ENCODE peak calls at places on chromosomes 5 and 9, in eight cellular contexts. J is NCI-H187; B is sigmoid colon; V is mesendoderm; X is substantia nigra; R is left ventricle myocardium inferior; H is stimulated activated CD8-positive, alpha-beta memory T cell treated with anti-CD3 and anti-CD28 coated beads, Interleukin-4, amount 100 ng/mL, for 24 hours; L is HEK293T. K is an unnamed sample.

GRCh38 chr5:132744659-132745058 is 2.6 kb upstream of the CCNI2 start:
- DNase-seq in J (no peak), B (no peak), V (no peak), X (no peak), R (no peak), H (no peak), L (no peak), K (no peak)

GRCh38 chr9:91495450-91495849 is 71.8 kb upstream of the NFIL3 start:
- DNase-seq in J (no peak), B (no peak), V (no peak), X (no peak), R (no peak), H (no peak), L (no peak), K (peak)

GRCh38 chr5:67358186-67358585 is 161.6 kb upstream of the CD180 start:
- DNase-seq in J (no peak), B (no peak), V (no peak), X (no peak), R (no peak), H (no peak), L (no peak), K (no peak)

GRCh38 chr5:149840226-149840825 is 104.3 kb downstream of the PDE6A start:
- DNase-seq in J (no peak), B (no peak), V (no peak), X (no peak), R (no peak), H (no peak), L (no peak), K (no peak)

GRCh38 chr9:98807070-98807810 is at the start of gene GALNT12:
- DNase-seq in J (no peak), B (peak), V (peak), X (no peak), R (no peak), H (peak), L (peak), K (no peak)

GRCh38 chr9:18459958-18460584 is 13.9 kb upstream of the ADAMTSL1 start:
- DNase-seq in J (no peak), B (no peak), V (no peak), X (no peak), R (no peak), H (no peak), L (no peak), K (peak)

GRCh38 chr5:134242146-134242545 is 16.3 kb upstream of the PPP2CA start:
- DNase-seq in J (no peak), B (peak), V (no peak), X (no peak), R (peak), H (no peak), L (no peak), K (no peak)

GRCh38 chr9:126301985-126302603 is 24.5 kb upstream of the MVB12B start:
- DNase-seq in J (no peak), B (no peak), V (peak), X (peak), R (peak), H (no peak), L (peak), K (peak)

GRCh38 chr5:79107020-79107796 is 4.4 kb upstream of the BHMT start:
- DNase-seq in J (no peak), B (no peak), V (peak), X (no peak), R (no peak), H (no peak), L (peak), K (peak)

GRCh38 chr5:160472482-160472881 is 50.8 kb downstream of the PTTG1 start:
- DNase-seq in J (no peak), B (no peak), V (no peak), X (no peak), R (no peak), H (no peak), L (no peak), K (no peak)

GRCh38 chr5:30539004-30539634 is 654.4 kb upstream of the CDH6 start:
- DNase-seq in J (no peak), B (no peak), V (peak), X (no peak), R (peak), H (no peak), L (no peak), K (no peak)

GRCh38 chr5:37847978-37848425 is 8.2 kb upstream of the GDNF start:
- DNase-seq in J (peak), B (no peak), V (peak), X (no peak), R (no peak), H (no peak), L (peak), K (peak)

GRCh38 chr9:93301291-93301811 is 117.4 kb downstream of the WNK2 start:
- DNase-seq in J (no peak), B (peak), V (no peak), X (no peak), R (no peak), H (no peak), L (no peak), K (no peak)

GRCh38 chr5:139975306-139975705 is 67.8 kb downstream of the NRG2 start:
- DNase-seq in J (no peak), B (no peak), V (no peak), X (no peak), R (no peak), H (no peak), L (no peak), K (no peak)

GRCh38 chr9:76570820-76571219 is 111.8 kb downstream of the GCNT1 start:
- DNase-seq in J (no peak), B (no peak), V (no peak), X (no peak), R (no peak), H (no peak), L (no peak), K (no peak)

GRCh38 chr9:86511614-86512360 is 157.6 kb upstream of the TUT7 start:
- DNase-seq in J (peak), B (no peak), V (no peak), X (no peak), R (no peak), H (no peak), L (peak), K (no peak)